ENCODE peak calls at places on chromosomes 5 and 9, in nine cellular contexts. One of them, this sample, is unnamed.

GRCh38 chr5:170184007-170184687 is 48.6 kb upstream of the C5orf58 start:
- DNase-seq in PC-9: peak
- DNase-seq in brain microvascular endothelial cell: peak
- DNase-seq in fibroblast of pulmonary artery: peak
- DNase-seq in glutamatergic neuron: peak
- DNase-seq in nephron progenitor cell: peak
- DNase-seq in H1: peak
- DNase-seq in right atrium auricular region: peak
- DNase-seq in HFFc6: peak
- DNase-seq in this sample: no peak

GRCh38 chr5:137730331-137730730 is 5.6 kb downstream of the KLHL3 start:
- DNase-seq in PC-9: no peak
- DNase-seq in brain microvascular endothelial cell: peak
- DNase-seq in fibroblast of pulmonary artery: no peak
- DNase-seq in glutamatergic neuron: no peak
- DNase-seq in nephron progenitor cell: no peak
- DNase-seq in H1: no peak
- DNase-seq in right atrium auricular region: no peak
- DNase-seq in HFFc6: no peak
- DNase-seq in this sample: peak

GRCh38 chr9:96381696-96382095 is 1.8 kb downstream of the SLC35D2 start:
- DNase-seq in PC-9: no peak
- DNase-seq in brain microvascular endothelial cell: no peak
- DNase-seq in fibroblast of pulmonary artery: no peak
- DNase-seq in glutamatergic neuron: no peak
- DNase-seq in nephron progenitor cell: no peak
- DNase-seq in H1: no peak
- DNase-seq in right atrium auricular region: no peak
- DNase-seq in HFFc6: no peak
- DNase-seq in this sample: no peak

GRCh38 chr5:168756517-168757391 is 177.6 kb upstream of the PANK3 start:
- DNase-seq in PC-9: no peak
- DNase-seq in brain microvascular endothelial cell: no peak
- DNase-seq in fibroblast of pulmonary artery: no peak
- DNase-seq in glutamatergic neuron: no peak
- DNase-seq in nephron progenitor cell: no peak
- DNase-seq in H1: no peak
- DNase-seq in right atrium auricular region: no peak
- DNase-seq in HFFc6: no peak
- DNase-seq in this sample: no peak

GRCh38 chr5:75601996-75602395 is 9.3 kb upstream of the ANKDD1B start:
- DNase-seq in PC-9: peak
- DNase-seq in brain microvascular endothelial cell: peak
- DNase-seq in fibroblast of pulmonary artery: no peak
- DNase-seq in glutamatergic neuron: no peak
- DNase-seq in nephron progenitor cell: no peak
- DNase-seq in H1: no peak
- DNase-seq in right atrium auricular region: no peak
- DNase-seq in HFFc6: peak
- DNase-seq in this sample: peak

GRCh38 chr9:91071185-91071990 is 269.8 kb downstream of the SYK start:
- DNase-seq in PC-9: peak
- DNase-seq in brain microvascular endothelial cell: peak
- DNase-seq in fibroblast of pulmonary artery: peak
- DNase-seq in glutamatergic neuron: no peak
- DNase-seq in nephron progenitor cell: no peak
- DNase-seq in H1: peak
- DNase-seq in right atrium auricular region: peak
- DNase-seq in HFFc6: peak
- DNase-seq in this sample: peak

GRCh38 chr9:117375956-117376355 is 38.9 kb downstream of the ASTN2 start:
- DNase-seq in PC-9: no peak
- DNase-seq in brain microvascular endothelial cell: no peak
- DNase-seq in fibroblast of pulmonary artery: no peak
- DNase-seq in glutamatergic neuron: no peak
- DNase-seq in nephron progenitor cell: no peak
- DNase-seq in H1: no peak
- DNase-seq in right atrium auricular region: no peak
- DNase-seq in HFFc6: no peak
- DNase-seq in this sample: no peak

GRCh38 chr5:42951169-42951846 is 88.8 kb downstream of the ANXA2R start:
- DNase-seq in PC-9: peak
- DNase-seq in brain microvascular endothelial cell: peak
- DNase-seq in fibroblast of pulmonary artery: peak
- DNase-seq in glutamatergic neuron: no peak
- DNase-seq in nephron progenitor cell: no peak
- DNase-seq in H1: no peak
- DNase-seq in right atrium auricular region: peak
- DNase-seq in HFFc6: no peak
- DNase-seq in this sample: no peak

GRCh38 chr5:109874108-109874507 is 184.4 kb downstream of the MAN2A1 start:
- DNase-seq in PC-9: no peak
- DNase-seq in brain microvascular endothelial cell: no peak
- DNase-seq in fibroblast of pulmonary artery: no peak
- DNase-seq in glutamatergic neuron: no peak
- DNase-seq in nephron progenitor cell: no peak
- DNase-seq in H1: no peak
- DNase-seq in right atrium auricular region: no peak
- DNase-seq in HFFc6: no peak
- DNase-seq in this sample: no peak

GRCh38 chr9:83536332-83536731 is 1.9 kb downstream of the FRMD3 start:
- DNase-seq in PC-9: no peak
- DNase-seq in brain microvascular endothelial cell: no peak
- DNase-seq in fibroblast of pulmonary artery: no peak
- DNase-seq in glutamatergic neuron: no peak
- DNase-seq in nephron progenitor cell: no peak
- DNase-seq in H1: no peak
- DNase-seq in right atrium auricular region: no peak
- DNase-seq in HFFc6: no peak
- DNase-seq in this sample: no peak

GRCh38 chr5:52799358-52799982 is 11.8 kb downstream of the ITGA1 start:
- DNase-seq in PC-9: peak
- DNase-seq in brain microvascular endothelial cell: peak
- DNase-seq in fibroblast of pulmonary artery: peak
- DNase-seq in glutamatergic neuron: no peak
- DNase-seq in nephron progenitor cell: peak
- DNase-seq in H1: no peak
- DNase-seq in right atrium auricular region: peak
- DNase-seq in HFFc6: peak
- DNase-seq in this sample: no peak

GRCh38 chr9:100052375-100052774 is 46.4 kb downstream of the ERP44 start:
- DNase-seq in PC-9: no peak
- DNase-seq in brain microvascular endothelial cell: no peak
- DNase-seq in fibroblast of pulmonary artery: no peak
- DNase-seq in glutamatergic neuron: no peak
- DNase-seq in nephron progenitor cell: no peak
- DNase-seq in H1: no peak
- DNase-seq in right atrium auricular region: no peak
- DNase-seq in HFFc6: no peak
- DNase-seq in this sample: no peak

GRCh38 chr5:10364186-10364689 is 10.7 kb downstream of the MARCHF6 start:
- DNase-seq in PC-9: peak
- DNase-seq in brain microvascular endothelial cell: no peak
- DNase-seq in fibroblast of pulmonary artery: no peak
- DNase-seq in glutamatergic neuron: no peak
- DNase-seq in nephron progenitor cell: no peak
- DNase-seq in H1: no peak
- DNase-seq in right atrium auricular region: no peak
- DNase-seq in HFFc6: no peak
- DNase-seq in this sample: no peak
- TF ChIP-seq CTCF in PC-9: peak
- TF ChIP-seq CTCF in brain microvascular endothelial cell: no peak
- TF ChIP-seq CTCF in fibroblast of pulmonary artery: no peak
- TF ChIP-seq CTCF in glutamatergic neuron: no peak
- TF ChIP-seq CTCF in nephron progenitor cell: no peak
- TF ChIP-seq CTCF in H1: peak
- TF ChIP-seq CTCF in right atrium auricular region: no peak
- TF ChIP-seq CTCF in HFFc6: peak
- TF ChIP-seq CTCF in this sample: peak

GRCh38 chr5:37495210-37495609 is 116.1 kb downstream of the WDR70 start:
- DNase-seq in PC-9: no peak
- DNase-seq in brain microvascular endothelial cell: peak
- DNase-seq in fibroblast of pulmonary artery: peak
- DNase-seq in glutamatergic neuron: no peak
- DNase-seq in nephron progenitor cell: no peak
- DNase-seq in H1: no peak
- DNase-seq in right atrium auricular region: no peak
- DNase-seq in HFFc6: peak
- DNase-seq in this sample: peak
- TF ChIP-seq CTCF in PC-9: peak
- TF ChIP-seq CTCF in brain microvascular endothelial cell: peak
- TF ChIP-seq CTCF in fibroblast of pulmonary artery: peak
- TF ChIP-seq CTCF in glutamatergic neuron: no peak
- TF ChIP-seq CTCF in nephron progenitor cell: no peak
- TF ChIP-seq CTCF in H1: peak
- TF ChIP-seq CTCF in right atrium auricular region: no peak
- TF ChIP-seq CTCF in HFFc6: peak
- TF ChIP-seq CTCF in this sample: peak

GRCh38 chr5:20335978-20336377 is 348.0 kb upstream of the CDH18 start:
- DNase-seq in PC-9: peak
- DNase-seq in brain microvascular endothelial cell: no peak
- DNase-seq in fibroblast of pulmonary artery: peak
- DNase-seq in glutamatergic neuron: no peak
- DNase-seq in nephron progenitor cell: peak
- DNase-seq in H1: no peak
- DNase-seq in right atrium auricular region: no peak
- DNase-seq in HFFc6: no peak
- DNase-seq in this sample: no peak
- TF ChIP-seq CTCF in PC-9: peak
- TF ChIP-seq CTCF in brain microvascular endothelial cell: peak
- TF ChIP-seq CTCF in fibroblast of pulmonary artery: peak
- TF ChIP-seq CTCF in glutamatergic neuron: no peak
- TF ChIP-seq CTCF in nephron progenitor cell: no peak
- TF ChIP-seq CTCF in H1: peak
- TF ChIP-seq CTCF in right atrium auricular region: no peak
- TF ChIP-seq CTCF in HFFc6: peak
- TF ChIP-seq CTCF in this sample: peak

DNA sequence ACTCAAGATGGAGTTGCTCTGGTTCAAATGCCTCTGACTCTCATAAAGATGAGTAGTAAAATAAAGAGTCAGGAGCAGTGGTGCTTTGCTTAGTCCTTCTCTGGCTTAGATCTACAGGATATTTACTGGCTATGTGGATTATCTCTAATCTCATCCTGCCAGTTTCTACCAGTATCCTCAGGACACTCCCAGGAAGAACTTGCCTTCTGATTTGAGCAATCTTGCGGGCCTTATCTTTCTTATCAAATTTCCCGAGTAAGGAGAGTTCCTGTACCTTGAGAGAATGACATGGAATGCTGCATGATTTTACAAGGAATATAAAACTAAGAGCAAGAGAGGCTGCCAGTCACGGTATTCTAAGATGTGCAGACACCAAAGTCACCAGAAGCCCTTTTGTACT is 364.0 kb downstream of the ARHGEF28 start:
- DNase-seq in PC-9: no peak
- DNase-seq in brain microvascular endothelial cell: no peak
- DNase-seq in fibroblast of pulmonary artery: no peak
- DNase-seq in glutamatergic neuron: no peak
- DNase-seq in nephron progenitor cell: no peak
- DNase-seq in H1: no peak
- DNase-seq in right atrium auricular region: no peak
- DNase-seq in HFFc6: no peak
- DNase-seq in this sample: no peak
- TF ChIP-seq CTCF in PC-9: no peak
- TF ChIP-seq CTCF in brain microvascular endothelial cell: no peak
- TF ChIP-seq CTCF in fibroblast of pulmonary artery: no peak
- TF ChIP-seq CTCF in glutamatergic neuron: no peak
- TF ChIP-seq CTCF in nephron progenitor cell: no peak
- TF ChIP-seq CTCF in H1: no peak
- TF ChIP-seq CTCF in right atrium auricular region: no peak
- TF ChIP-seq CTCF in HFFc6: no peak
- TF ChIP-seq CTCF in this sample: no peak

GRCh38 chr5:111757582-111758283 is 739 bp upstream of the NREP start:
- DNase-seq in PC-9: no peak
- DNase-seq in brain microvascular endothelial cell: peak
- DNase-seq in fibroblast of pulmonary artery: peak
- DNase-seq in glutamatergic neuron: peak
- DNase-seq in nephron progenitor cell: peak
- DNase-seq in H1: peak
- DNase-seq in right atrium auricular region: peak
- DNase-seq in HFFc6: peak
- DNase-seq in this sample: peak
- TF ChIP-seq CTCF in PC-9: no peak
- TF ChIP-seq CTCF in brain microvascular endothelial cell: no peak
- TF ChIP-seq CTCF in fibroblast of pulmonary artery: no peak
- TF ChIP-seq CTCF in glutamatergic neuron: peak
- TF ChIP-seq CTCF in nephron progenitor cell: no peak
- TF ChIP-seq CTCF in H1: no peak
- TF ChIP-seq CTCF in right atrium auricular region: no peak
- TF ChIP-seq CTCF in HFFc6: no peak
- TF ChIP-seq CTCF in this sample: peak

This sample was measured in foreskin keratinocyte.